ENCODE peak calls at places on chromosome 21, in nine cellular contexts. B is mesendoderm; K is cardiac muscle cell; F is aorta; A is fibroblast of lung; M is heart right ventricle; E is MM.1S; S is mammary epithelial cell; L is effector memory CD4-positive, alpha-beta T cell. V is an unnamed sample.

GRCh38 chr21:26966360-26966977 is 419 bp downstream of the ADAMTS5 start:
- DNase-seq in B (peak; percentile 73), K (peak; percentile 52), F (no peak), A (no peak), M (no peak), E (no peak), S (no peak), L (no peak), V (no peak)

GRCh38 chr21:26553921-26554320 is 19.2 kb downstream of the CYYR1 start:
- DNase-seq in B (no peak), K (no peak), F (no peak), A (no peak), M (no peak), E (no peak), S (no peak), L (no peak), V (no peak)

GRCh38 chr21:29174607-29175013 is 44.2 kb downstream of the MAP3K7CL start:
- DNase-seq in B (no peak), K (no peak), F (no peak), A (peak; percentile 67), M (no peak), E (no peak), S (no peak), L (no peak), V (no peak)

GRCh38 chr21:31198575-31198974 is 145.5 kb downstream of the TIAM1 start:
- DNase-seq in B (peak; percentile 49), K (peak; percentile 66), F (no peak), A (peak; percentile 79), M (no peak), E (peak; percentile 62), S (peak; percentile 38), L (no peak), V (no peak)

GRCh38 chr21:42677339-42678117 is 24.1 kb downstream of the PDE9A start:
- DNase-seq in B (no peak), K (peak; percentile 26), F (no peak), A (peak; percentile 67), M (no peak), E (no peak), S (peak; percentile 53), L (no peak), V (no peak)

GRCh38 chr21:31711745-31712144 is 20.2 kb downstream of the SCAF4 start:
- DNase-seq in B (no peak), K (no peak), F (no peak), A (no peak), M (no peak), E (no peak), S (no peak), L (no peak), V (no peak)

GRCh38 chr21:32335601-32336575 is 37.2 kb downstream of the MRAP start:
- DNase-seq in B (no peak), K (no peak), F (no peak), A (no peak), M (no peak), E (no peak), S (no peak), L (no peak), V (no peak)

GRCh38 chr21:36744560-36745231 is 45.8 kb downstream of the SIM2 start:
- DNase-seq in B (no peak), K (no peak), F (peak; percentile 76), A (peak; percentile 22), M (peak; percentile 32), E (no peak), S (no peak), L (no peak), V (no peak)

GRCh38 chr21:44727757-44728156 is 16.4 kb upstream of the TSPEAR start:
- DNase-seq in B (no peak), K (no peak), F (no peak), A (no peak), M (no peak), E (no peak), S (no peak), L (no peak), V (no peak)
- H3K27me3 ChIP-seq in B (no peaks in the 10 kb centered on the region), K (peaks cover 7% of the 10 kb centered on the region), F (no peaks in the 10 kb centered on the region), A (peaks cover 10% of the 10 kb centered on the region), M (peaks cover 32% of the 10 kb centered on the region), E (peaks cover 100% of the 10 kb centered on the region), S (peaks cover 5% of the 10 kb centered on the region), L (peaks cover 19% of the 10 kb centered on the region), V (peaks cover 9% of the 10 kb centered on the region)

GRCh38 chr21:45288441-45288841 is 746 bp upstream of the POFUT2 start:
- DNase-seq in B (no peak), K (no peak), F (peak; percentile 78), A (no peak), M (no peak), E (no peak), S (no peak), L (no peak), V (no peak)

GRCh38 chr21:45289134-45289533 is 1.4 kb upstream of the POFUT2 start:
- DNase-seq in B (no peak), K (no peak), F (no peak), A (no peak), M (no peak), E (no peak), S (no peak), L (no peak), V (no peak)

GRCh38 chr21:45290948-45291612 is 3.4 kb upstream of the POFUT2 start:
- DNase-seq in B (peak; percentile 80), K (no peak), F (no peak), A (peak; percentile 65), M (no peak), E (no peak), S (peak; percentile 12), L (no peak), V (no peak)

GRCh38 chr21:45291613-45292398 is 4.1 kb upstream of the POFUT2 start:
- DNase-seq in B (no peak), K (no peak), F (no peak), A (no peak), M (no peak), E (no peak), S (no peak), L (no peak), V (no peak)

DNA sequence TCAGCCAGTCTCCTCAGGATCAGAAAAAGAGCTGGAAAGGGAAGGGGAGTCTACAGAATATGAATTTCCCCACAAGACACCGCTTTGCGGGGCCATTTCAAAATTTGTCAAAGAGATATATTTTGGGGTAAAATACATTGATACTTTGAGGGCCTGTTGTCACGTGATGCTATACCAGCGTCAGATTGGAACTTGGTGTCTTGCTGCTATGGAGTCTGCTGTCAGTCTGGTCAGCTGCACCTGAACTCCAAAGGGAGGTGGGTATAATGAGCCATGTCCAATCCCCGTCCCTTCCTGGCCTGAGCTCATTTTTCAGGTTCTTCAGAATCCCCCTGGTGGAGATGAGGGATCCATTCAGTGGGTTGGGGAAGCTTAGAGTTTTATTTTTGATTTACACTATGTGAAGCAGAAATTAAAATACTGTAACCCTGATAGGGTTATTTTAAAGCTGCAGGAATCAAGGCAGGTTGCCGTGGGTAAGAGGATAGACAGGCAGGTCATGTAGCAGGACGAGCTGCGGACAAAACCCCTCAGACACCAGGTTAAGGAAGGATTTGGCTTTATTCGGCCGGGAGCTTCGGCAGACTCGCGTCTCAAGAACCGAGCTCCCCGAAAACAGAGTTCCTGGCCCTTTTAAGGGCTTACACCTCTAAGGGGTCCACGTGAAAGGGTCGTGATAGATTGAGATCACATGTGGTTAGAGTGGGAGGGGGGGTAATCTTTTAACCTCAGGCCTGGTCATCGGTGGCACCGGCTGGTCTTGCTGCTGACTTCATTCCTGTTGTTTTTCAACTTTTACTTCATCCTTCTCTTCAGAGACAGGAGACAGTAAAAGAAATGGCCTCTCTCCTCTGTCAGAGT is 2.2 kb upstream of the POFUT2 start:
- DNase-seq in B (peak; percentile 56), K (peak; percentile 34), F (no peak), A (peak; percentile 39), M (no peak), E (no peak), S (no peak), L (no peak), V (peak; percentile 7)
- H3K4me1 ChIP-seq in B (peaks cover under 1% of the 10 kb centered on the region), K (peaks cover 30% of the 10 kb centered on the region), F (no peaks in the 10 kb centered on the region), A (peaks cover 28% of the 10 kb centered on the region), M (peaks cover 34% of the 10 kb centered on the region), E (no peaks in the 10 kb centered on the region), S (peaks cover 16% of the 10 kb centered on the region), L (peaks cover 27% of the 10 kb centered on the region), V (peaks cover 12% of the 10 kb centered on the region)

GRCh38 chr21:38913120-38913975 is 107.6 kb downstream of the ETS2 start:
- DNase-seq in B (peak; percentile 78), K (peak; percentile 27), F (peak; percentile 93), A (peak; percentile 59), M (peak; percentile 61), E (no peak), S (peak; percentile 87), L (no peak), V (peak; percentile 18)

GRCh38 chr21:38912789-38913119 is 107.0 kb downstream of the ETS2 start:
- DNase-seq in B (no peak), K (no peak), F (no peak), A (no peak), M (no peak), E (no peak), S (no peak), L (no peak), V (no peak)

GRCh38 chr21:38914531-38915385 is 109.0 kb downstream of the ETS2 start:
- DNase-seq in B (no peak), K (peak; percentile 53), F (no peak), A (no peak), M (no peak), E (no peak), S (no peak), L (no peak), V (no peak)

GRCh38 chr21:38915546-38915945 is 109.8 kb downstream of the ETS2 start:
- DNase-seq in B (no peak), K (no peak), F (no peak), A (no peak), M (no peak), E (no peak), S (no peak), L (no peak), V (no peak)

DNA sequence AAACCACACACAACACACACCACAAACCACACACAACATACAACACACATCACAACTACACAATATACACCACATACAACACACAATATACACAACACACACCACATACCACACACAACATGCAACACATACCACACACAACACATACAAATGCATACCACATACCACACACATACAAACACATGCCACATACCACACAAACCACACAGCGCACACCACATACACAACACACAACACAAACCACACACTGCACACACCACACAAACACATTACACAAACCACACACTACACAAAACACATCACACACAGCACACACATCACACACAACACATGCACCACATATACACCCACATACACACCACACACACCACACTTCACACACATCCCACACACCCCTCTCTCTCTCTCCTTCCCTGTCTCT is 108.4 kb downstream of the ETS2 start:
- DNase-seq in B (no peak), K (no peak), F (no peak), A (no peak), M (no peak), E (no peak), S (no peak), L (no peak), V (no peak)
- H3K27me3 ChIP-seq in B (no peaks in the 10 kb centered on the region), K (no peaks in the 10 kb centered on the region), F (no peaks in the 10 kb centered on the region), A (peaks cover 4% of the 10 kb centered on the region), M (no peaks in the 10 kb centered on the region), E (no peaks in the 10 kb centered on the region), S (no peaks in the 10 kb centered on the region), L (no peaks in the 10 kb centered on the region), V (no peaks in the 10 kb centered on the region)

GRCh38 chr21:34971656-34972055 is 77.4 kb downstream of the RUNX1 start:
- DNase-seq in B (no peak), K (no peak), F (no peak), A (no peak), M (no peak), E (no peak), S (no peak), L (no peak), V (no peak)

GRCh38 chr21:34968414-34969333 is 80.4 kb downstream of the RUNX1 start:
- DNase-seq in B (no peak), K (no peak), F (no peak), A (peak; percentile 51), M (no peak), E (no peak), S (no peak), L (no peak), V (no peak)

GRCh38 chr21:34970126-34970525 is 79.0 kb downstream of the RUNX1 start:
- DNase-seq in B (no peak), K (no peak), F (no peak), A (no peak), M (no peak), E (no peak), S (no peak), L (no peak), V (no peak)

GRCh38 chr21:34969431-34970036 is 79.6 kb downstream of the RUNX1 start:
- DNase-seq in B (no peak), K (no peak), F (no peak), A (peak; percentile 66), M (no peak), E (no peak), S (no peak), L (no peak), V (no peak)

GRCh38 chr21:34970566-34970965 is 78.5 kb downstream of the RUNX1 start:
- DNase-seq in B (no peak), K (no peak), F (no peak), A (no peak), M (no peak), E (no peak), S (no peak), L (no peak), V (no peak)
- H3K4me1 ChIP-seq in B (no peaks in the 10 kb centered on the region), K (no peaks in the 10 kb centered on the region), F (no peaks in the 10 kb centered on the region), A (peaks cover 7% of the 10 kb centered on the region), M (no peaks in the 10 kb centered on the region), E (peaks cover 38% of the 10 kb centered on the region), S (no peaks in the 10 kb centered on the region), L (peaks cover 60% of the 10 kb centered on the region), V (no peaks in the 10 kb centered on the region)